ENCODE peak calls at places on chromosomes 7 and 10, in seven cellular contexts. W, O, G, Q, R, J and C are unnamed samples.

GRCh38 chr7:15507708-15508107 is 54.1 kb downstream of the AGMO start:
- DNase-seq in W (no peak), G (no peak), O (no peak), J (no peak), Q (no peak), R (no peak), C (no peak)

GRCh38 chr10:98444314-98445006 is 2.3 kb downstream of the HPS1 start:
- DNase-seq in W (no peak), R (no peak), Q (peak), G (no peak), J (no peak), O (no peak), C (no peak)

GRCh38 chr7:149824301-149824741 is 13.9 kb upstream of the ZNF862 start:
- DNase-seq in G (no peak), J (no peak), W (no peak), R (no peak), Q (no peak), O (no peak), C (no peak)

GRCh38 chr7:94129443-94130140 is 125.4 kb upstream of the BET1 start:
- DNase-seq in W (peak), Q (no peak), R (peak), J (no peak), O (no peak), G (no peak), C (peak)

GRCh38 chr10:131162211-131162610 is 149.3 kb downstream of the TCERG1L start:
- DNase-seq in R (no peak), J (no peak), O (no peak), W (no peak), G (no peak), Q (no peak), C (no peak)

GRCh38 chr10:33876547-33877400 is 542.3 kb upstream of the NRP1 start:
- DNase-seq in O (no peak), J (no peak), Q (no peak), R (no peak), G (no peak), W (no peak), C (no peak)

GRCh38 chr10:7872041-7872442 is 53.7 kb downstream of the TAF3 start:
- DNase-seq in Q (no peak), G (no peak), O (no peak), R (no peak), W (peak), J (no peak), C (peak)

GRCh38 chr7:141649865-141650499 is 52.0 kb downstream of the DENND11 start:
- DNase-seq in Q (peak), W (peak), J (peak), G (peak), R (peak), O (no peak), C (peak)

GRCh38 chr7:129615018-129615417 is 3.5 kb downstream of the NRF1 start:
- DNase-seq in R (no peak), O (no peak), W (no peak), G (peak), Q (no peak), J (no peak), C (peak)

GRCh38 chr7:98362517-98362916 is 38.4 kb downstream of the BAIAP2L1 start:
- DNase-seq in J (no peak), O (no peak), R (no peak), Q (no peak), G (no peak), W (no peak), C (no peak)

GRCh38 chr10:119824299-119824698 is 48.3 kb downstream of the MCMBP start:
- DNase-seq in W (no peak), Q (no peak), G (no peak), O (no peak), J (no peak), R (no peak), C (no peak)

GRCh38 chr10:45441239-45441638 is 67.2 kb downstream of the ALOX5 start:
- DNase-seq in O (no peak), Q (no peak), R (no peak), G (no peak), W (no peak), J (no peak), C (no peak)

GRCh38 chr7:6171532-6172330 is 100.7 kb downstream of the CYTH3 start:
- DNase-seq in R (no peak), W (no peak), O (no peak), Q (no peak), J (no peak), G (no peak), C (no peak)

GRCh38 chr7:129807863-129808262 is 144.9 kb downstream of the UBE2H start:
- DNase-seq in G (no peak), O (no peak), Q (no peak), R (no peak), J (no peak), W (no peak), C (no peak)

GRCh38 chr10:11793762-11794479 is 29.2 kb upstream of the PROSER2 start:
- DNase-seq in O (no peak), G (no peak), W (peak), Q (no peak), J (no peak), R (no peak), C (peak)

GRCh38 chr10:7107287-7107686 is 303.5 kb downstream of the SFMBT2 start:
- DNase-seq in R (peak), Q (no peak), G (no peak), O (no peak), W (peak), J (no peak), C (no peak)

GRCh38 chr7:24819916-24820689 is 62.8 kb upstream of the GSDME start:
- DNase-seq in W (peak), G (peak), O (peak), J (no peak), R (peak), Q (peak), C (peak)

GRCh38 chr7:30389793-30390192 is 88.8 kb downstream of the NOD1 start:
- DNase-seq in O (no peak), G (no peak), Q (no peak), W (no peak), J (no peak), R (no peak), C (peak)

GRCh38 chr7:35714862-35715261 is 19.9 kb upstream of the HERPUD2 start:
- DNase-seq in G (peak), R (no peak), O (no peak), Q (no peak), W (no peak), J (no peak), C (no peak)

GRCh38 chr10:128178319-128178937 is 52.2 kb upstream of the MKI67 start:
- DNase-seq in O (peak), J (no peak), R (no peak), G (peak), Q (no peak), W (peak), C (peak)

GRCh38 chr10:129055225-129055624 is 411.8 kb upstream of the MGMT start:
- DNase-seq in O (no peak), G (no peak), R (no peak), J (no peak), W (no peak), Q (no peak), C (no peak)

GRCh38 chr7:39709768-39710291 is 86.5 kb downstream of the RALA start:
- DNase-seq in R (no peak), Q (peak), O (no peak), J (no peak), G (no peak), W (peak), C (peak)

GRCh38 chr10:91552706-91553105 is 80.2 kb downstream of the PPP1R3C start:
- DNase-seq in Q (no peak), O (no peak), J (no peak), R (no peak), W (peak), G (peak), C (peak)

GRCh38 chr10:58856508-58857240 is 319.8 kb upstream of the PHYHIPL start:
- DNase-seq in G (no peak), W (peak), R (peak), J (no peak), O (no peak), Q (no peak), C (peak)

GRCh38 chr7:145915679-145916078 is 200.9 kb upstream of the CNTNAP2 start:
- DNase-seq in W (no peak), R (no peak), O (no peak), Q (no peak), G (no peak), J (no peak), C (no peak)

GRCh38 chr10:69089638-69090599 is 2.0 kb downstream of the SRGN start:
- DNase-seq in Q (no peak), J (no peak), O (peak), G (peak), R (no peak), W (no peak), C (peak)

GRCh38 chr7:151063212-151063561 is 3.8 kb downstream of the SLC4A2 start:
- DNase-seq in O (no peak), J (no peak), Q (no peak), G (no peak), R (no peak), W (no peak), C (no peak)

GRCh38 chr10:19488592-19489280 is 327.5 kb upstream of the PLXDC2 start:
- DNase-seq in O (no peak), J (no peak), Q (peak), R (no peak), G (no peak), W (peak), C (no peak)

GRCh38 chr7:36514289-36515243 is 124.9 kb downstream of the ANLN start:
- DNase-seq in R (no peak), G (no peak), Q (no peak), J (no peak), W (no peak), O (no peak), C (no peak)

GRCh38 chr7:2541291-2542010 is 13.9 kb downstream of the BRAT1 start:
- DNase-seq in O (peak), J (no peak), Q (no peak), R (no peak), G (no peak), W (no peak), C (no peak)

GRCh38 chr7:12322287-12322902 is 81.3 kb downstream of the VWDE start:
- DNase-seq in W (peak), G (peak), R (no peak), O (no peak), J (no peak), Q (no peak), C (peak)

GRCh38 chr7:51123322-51124021 is 193.1 kb downstream of the COBL start:
- DNase-seq in R (peak), O (peak), Q (no peak), W (peak), G (peak), J (peak), C (peak)

GRCh38 chr10:32937824-32938482 is 20.1 kb downstream of the ITGB1 start:
- DNase-seq in R (no peak), O (no peak), J (no peak), W (peak), Q (no peak), G (no peak), C (peak)

GRCh38 chr10:117071293-117072050 is 66.5 kb upstream of the SHTN1 start:
- DNase-seq in O (no peak), Q (no peak), W (peak), R (no peak), J (no peak), G (no peak), C (no peak)

GRCh38 chr10:75408911-75409885 is 7.6 kb upstream of the ZNF503 start:
- DNase-seq in J (no peak), R (no peak), O (peak), Q (peak), W (peak), G (peak), C (peak)

GRCh38 chr7:20219446-20220292 is 2.5 kb upstream of the MACC1 start:
- DNase-seq in J (no peak), W (peak), R (no peak), Q (peak), G (no peak), O (no peak), C (peak)

GRCh38 chr7:57415730-57416129 is 34.2 kb upstream of the ZNF716 start:
- DNase-seq in W (no peak), R (no peak), J (no peak), G (no peak), Q (no peak), O (no peak), C (no peak)

GRCh38 chr7:129925416-129926002 is 27.3 kb downstream of the UBE2H start:
- DNase-seq in Q (peak), W (peak), J (no peak), R (no peak), O (no peak), G (no peak), C (no peak)

GRCh38 chr7:52781250-52781649 is 254.2 kb upstream of the POM121L12 start:
- DNase-seq in G (no peak), Q (no peak), O (no peak), R (no peak), J (no peak), W (no peak), C (no peak)

GRCh38 chr10:89814278-89814677 is 112.9 kb downstream of the KIF20B start:
- DNase-seq in J (no peak), Q (no peak), R (no peak), G (no peak), O (no peak), W (no peak), C (no peak)